ENCODE peak calls at places on chromosomes 4 and X, in seven cellular contexts. P is hepatocyte, L is Karpas-422, G is HCT116, C is mammary epithelial cell, J is neural progenitor cell, W is DND-41. A is an unnamed sample.

GRCh38 chr4:2792711-2793577 is at the start of gene SH3BP2:
- DNase-seq in P (peak), L (peak), G (peak), C (peak), J (peak), W (no peak), A (peak)

GRCh38 chr4:53563824-53564223 is 27.5 kb downstream of the LNX1 start:
- DNase-seq in P (no peak), L (no peak), G (no peak), C (peak), J (no peak), W (no peak), A (no peak)

GRCh38 chrX:111262086-111262485 is 8.2 kb downstream of the CAPN6 start:
- DNase-seq in P (peak), L (no peak), G (no peak), C (no peak), J (no peak), W (no peak), A (no peak)

GRCh38 chrX:114152130-114152529 is 431.8 kb upstream of the HTR2C start:
- DNase-seq in P (peak), L (peak), G (peak), C (peak), J (no peak), W (no peak), A (no peak)

GRCh38 chrX:105314468-105314867 is 94.0 kb upstream of the TEX13A start:
- DNase-seq in P (no peak), L (no peak), G (no peak), C (peak), J (no peak), W (no peak), A (no peak)

GRCh38 chr4:8032381-8032780 is 92.7 kb upstream of the AFAP1 start:
- DNase-seq in P (no peak), L (no peak), G (no peak), C (no peak), J (no peak), W (no peak), A (no peak)

GRCh38 chrX:113747274-113747973 is 836.5 kb upstream of the HTR2C start:
- DNase-seq in P (no peak), L (no peak), G (no peak), C (no peak), J (no peak), W (no peak), A (peak)

GRCh38 chrX:1391370-1391706 is 575 bp downstream of the SLC25A6 start:
- DNase-seq in P (peak), L (no peak), G (no peak), C (no peak), J (peak), W (no peak), A (no peak)

GRCh38 chrX:112642349-112642748 is 37.4 kb downstream of the LHFPL1 start:
- DNase-seq in P (peak), L (peak), G (peak), C (peak), J (peak), W (peak), A (peak)

GRCh38 chrX:43836435-43837184 is 45.6 kb downstream of the MAOB start:
- DNase-seq in P (peak), L (peak), G (peak), C (peak), J (peak), W (no peak), A (no peak)

GRCh38 chr4:29405151-29405550 is 1315.0 kb upstream of the PCDH7 start:
- DNase-seq in P (no peak), L (no peak), G (no peak), C (no peak), J (no peak), W (no peak), A (no peak)

GRCh38 chr4:52244103-52244772 is 193.1 kb downstream of the SPATA18 start:
- DNase-seq in P (no peak), L (no peak), G (no peak), C (no peak), J (no peak), W (no peak), A (no peak)

GRCh38 chr4:89029591-89029990 is 27.4 kb downstream of the FAM13A start:
- DNase-seq in P (no peak), L (no peak), G (no peak), C (no peak), J (no peak), W (no peak), A (no peak)

GRCh38 chr4:38482696-38483095 is 181.3 kb upstream of the KLF3 start:
- DNase-seq in P (no peak), L (no peak), G (no peak), C (no peak), J (no peak), W (no peak), A (no peak)

GRCh38 chr4:4488405-4489404 is 53.1 kb downstream of the STX18 start:
- DNase-seq in P (peak), L (peak), G (peak), C (peak), J (peak), W (peak), A (peak)

GRCh38 chr4:127126718-127127117 is 506.0 kb upstream of the INTU start:
- DNase-seq in P (no peak), L (no peak), G (no peak), C (no peak), J (no peak), W (no peak), A (no peak)

GRCh38 chr4:40672528-40673522 is 43.2 kb upstream of the RBM47 start:
- DNase-seq in P (peak), L (no peak), G (peak), C (peak), J (peak), W (peak), A (no peak)

GRCh38 chrX:115531818-115532403 is 29.1 kb upstream of the PLS3 start:
- DNase-seq in P (no peak), L (no peak), G (no peak), C (peak), J (no peak), W (no peak), A (no peak)

GRCh38 chr4:53055274-53055673 is 193.2 kb downstream of the RASL11B start:
- DNase-seq in P (peak), L (no peak), G (no peak), C (peak), J (no peak), W (peak), A (no peak)

GRCh38 chr4:40540801-40541200 is 88.9 kb downstream of the RBM47 start:
- DNase-seq in P (no peak), L (no peak), G (no peak), C (no peak), J (no peak), W (no peak), A (no peak)

GRCh38 chrX:25337841-25338240 is 322.1 kb upstream of the ARX start:
- DNase-seq in P (no peak), L (no peak), G (no peak), C (no peak), J (no peak), W (peak), A (no peak)

GRCh38 chr4:81621490-81621889 is 149.8 kb upstream of the RASGEF1B start:
- DNase-seq in P (no peak), L (peak), G (no peak), C (no peak), J (no peak), W (no peak), A (peak)

GRCh38 chr4:111556141-111556781 is 589.0 kb upstream of the FAM241A start:
- DNase-seq in P (no peak), L (no peak), G (no peak), C (no peak), J (no peak), W (no peak), A (no peak)

GRCh38 chrX:74423289-74423985 is 2.1 kb downstream of the SLC16A2 start:
- DNase-seq in P (no peak), L (no peak), G (no peak), C (no peak), J (no peak), W (no peak), A (no peak)
- H3K4me3 ChIP-seq in P (no peak), L (no peak), G (no peak), C (peak), J (no peak), W (no peak), A (no peak)

DNA sequence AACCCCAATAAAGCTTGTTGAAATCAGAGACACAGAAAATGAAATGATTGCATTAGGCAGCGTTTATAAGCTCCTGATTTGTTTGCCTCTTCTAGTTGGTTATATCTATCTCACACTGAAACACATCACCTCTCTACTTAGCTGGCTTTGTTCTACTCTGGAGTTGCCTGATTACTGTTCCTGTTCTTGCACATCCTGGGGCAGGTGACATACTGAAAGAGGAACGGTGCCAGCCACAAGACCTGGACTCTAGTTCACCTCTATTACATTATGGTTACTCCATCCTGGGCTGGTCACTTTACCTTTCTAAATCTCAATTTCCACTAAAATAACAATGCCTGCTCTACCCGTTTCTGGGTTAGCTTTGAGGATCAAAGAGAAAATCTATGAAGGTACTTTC is 47.9 kb downstream of the TRIM2 start:
- DNase-seq in P (no peak), L (no peak), G (no peak), C (no peak), J (no peak), W (no peak), A (no peak)
- H3K4me2 ChIP-seq in P (no peak), L (no peak), G (no peak), C (no peak), J (no peak), W (no peak), A (no peak)

GRCh38 chr4:48370260-48371134 is 29.2 kb downstream of the SLAIN2 start:
- DNase-seq in P (no peak), L (no peak), G (no peak), C (no peak), J (no peak), W (no peak), A (no peak)

GRCh38 chr4:48369248-48369647 is 27.9 kb downstream of the SLAIN2 start:
- DNase-seq in P (no peak), L (no peak), G (no peak), C (no peak), J (no peak), W (no peak), A (no peak)

GRCh38 chr4:48369771-48370170 is 28.4 kb downstream of the SLAIN2 start:
- DNase-seq in P (no peak), L (no peak), G (no peak), C (no peak), J (no peak), W (no peak), A (no peak)

GRCh38 chr4:48375651-48376291 is 34.4 kb downstream of the SLAIN2 start:
- DNase-seq in P (peak), L (no peak), G (peak), C (peak), J (no peak), W (no peak), A (no peak)

DNA sequence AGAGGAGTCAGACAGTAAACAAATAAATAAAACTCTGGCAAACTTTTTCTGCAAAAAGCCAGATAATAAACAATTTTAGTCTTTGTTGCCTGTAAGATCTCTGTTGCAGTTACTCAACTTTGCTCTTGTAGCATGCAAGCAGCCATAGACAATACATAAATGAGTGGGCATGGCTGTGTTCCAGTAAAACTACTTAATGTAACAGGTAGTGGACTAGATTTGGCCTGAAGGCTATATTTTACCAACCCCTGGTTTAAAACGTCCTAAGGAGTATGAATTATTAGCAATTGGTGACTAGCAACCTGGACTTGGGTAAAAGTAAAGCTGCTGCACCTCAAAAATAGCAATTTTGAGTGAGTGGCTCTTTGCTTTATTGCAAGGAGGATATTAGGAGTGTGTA is 30.9 kb downstream of the SLAIN2 start:
- DNase-seq in P (no peak), L (no peak), G (no peak), C (no peak), J (no peak), W (no peak), A (no peak)
- H3K4me3 ChIP-seq in P (no peak), L (no peak), G (no peak), C (no peak), J (no peak), W (no peak), A (no peak)

GRCh38 chr4:10198365-10198764 is 81.8 kb upstream of the WDR1 start:
- DNase-seq in P (no peak), L (no peak), G (no peak), C (no peak), J (peak), W (no peak), A (no peak)
- H3K4me2 ChIP-seq in P (no peak), L (no peak), G (no peak), C (no peak), J (no peak), W (no peak), A (no peak)

GRCh38 chrX:80026116-80026515 is 11.6 kb downstream of the TBX22 start:
- DNase-seq in P (no peak), L (no peak), G (no peak), C (no peak), J (no peak), W (no peak), A (no peak)

GRCh38 chrX:80022363-80023031 is 7.9 kb downstream of the TBX22 start:
- DNase-seq in P (peak), L (no peak), G (no peak), C (no peak), J (peak), W (no peak), A (no peak)

GRCh38 chrX:80016182-80016581 is 1.6 kb downstream of the TBX22 start:
- DNase-seq in P (no peak), L (no peak), G (no peak), C (no peak), J (no peak), W (no peak), A (no peak)

DNA sequence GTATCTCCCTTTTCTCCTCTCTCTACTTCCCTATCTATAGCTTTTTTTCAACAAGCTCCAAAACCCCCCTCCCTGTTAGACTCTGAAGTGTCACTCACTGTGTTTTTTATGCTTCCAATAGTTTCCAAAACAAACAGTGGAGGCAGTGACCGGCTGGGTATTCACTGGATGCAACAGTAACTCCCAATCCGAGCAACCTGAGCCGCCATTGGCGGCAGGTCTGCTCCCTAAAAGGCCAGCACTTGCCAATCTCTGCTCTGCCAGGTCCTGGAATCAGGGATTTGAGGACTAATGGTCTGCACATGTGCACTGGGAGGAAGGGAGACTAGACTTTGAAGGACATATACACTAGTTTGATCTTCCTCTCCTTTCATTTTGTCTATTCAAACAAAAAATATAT is 7.1 kb downstream of the TBX22 start:
- DNase-seq in P (no peak), L (no peak), G (no peak), C (no peak), J (peak), W (no peak), A (no peak)
- H3K4me3 ChIP-seq in P (no peak), L (no peak), G (no peak), C (no peak), J (peak), W (no peak), A (no peak)

GRCh38 chr4:139768913-139769312 is 103.3 kb downstream of the MGST2 start:
- DNase-seq in P (peak), L (no peak), G (no peak), C (no peak), J (no peak), W (no peak), A (no peak)
- H3K4me2 ChIP-seq in P (no peak), L (no peak), G (no peak), C (no peak), J (no peak), W (no peak), A (no peak)

A was measured in MM.1S.